ENCODE peak calls at places on chromosomes 6 and 20, in nine cellular contexts. I is hippocampal formation, C is head of caudate nucleus, O is T-helper 2 cell, W is occipital lobe, Z is SJSA1, E is Panc1, N is GM04504, V is germinal center. J is an unnamed sample.

GRCh38 chr20:64114356-64114971 is 7.1 kb upstream of the NPBWR2 start:
- DNase-seq in I (no peak), C (no peak), O (no peak), W (no peak), Z (peak), E (no peak), N (no peak), V (no peak), J (no peak)

GRCh38 chr20:919491-919916 is 3.4 kb upstream of the ANGPT4 start:
- DNase-seq in I (no peak), C (no peak), O (no peak), W (no peak), Z (no peak), E (no peak), N (no peak), V (no peak), J (no peak)

GRCh38 chr6:8275667-8276066 is 159.7 kb downstream of the SLC35B3 start:
- DNase-seq in I (no peak), C (no peak), O (no peak), W (no peak), Z (no peak), E (no peak), N (no peak), V (no peak), J (no peak)

GRCh38 chr6:152356659-152357058 is 280.5 kb downstream of the SYNE1 start:
- DNase-seq in I (no peak), C (no peak), O (no peak), W (no peak), Z (no peak), E (peak), N (no peak), V (peak), J (no peak)

GRCh38 chr6:20699402-20699801 is 165.1 kb downstream of the CDKAL1 start:
- DNase-seq in I (no peak), C (no peak), O (no peak), W (no peak), Z (no peak), E (no peak), N (no peak), V (no peak), J (no peak)

GRCh38 chr6:94636780-94637385 is 940.5 kb upstream of the MANEA start:
- DNase-seq in I (no peak), C (no peak), O (no peak), W (no peak), Z (no peak), E (peak), N (no peak), V (no peak), J (no peak)

GRCh38 chr6:21732731-21733130 is 139.2 kb downstream of the SOX4 start:
- DNase-seq in I (no peak), C (no peak), O (no peak), W (no peak), Z (no peak), E (no peak), N (no peak), V (no peak), J (no peak)

GRCh38 chr6:5866547-5867051 is 140.1 kb downstream of the NRN1 start:
- DNase-seq in I (no peak), C (no peak), O (no peak), W (no peak), Z (peak), E (peak), N (peak), V (no peak), J (no peak)

GRCh38 chr20:17896771-17897369 is 71.7 kb downstream of the SNX5 start:
- DNase-seq in I (no peak), C (no peak), O (no peak), W (no peak), Z (no peak), E (peak), N (no peak), V (no peak), J (no peak)

GRCh38 chr6:111201155-111201554 is 113.9 kb downstream of the SLC16A10 start:
- DNase-seq in I (no peak), C (no peak), O (no peak), W (no peak), Z (no peak), E (no peak), N (no peak), V (no peak), J (no peak)

GRCh38 chr6:150208606-150209352 is 65.9 kb downstream of the PPP1R14C start:
- DNase-seq in I (no peak), C (no peak), O (no peak), W (no peak), Z (no peak), E (no peak), N (no peak), V (no peak), J (no peak)

GRCh38 chr6:157613011-157613522 is 210.0 kb upstream of the SNX9 start:
- DNase-seq in I (no peak), C (no peak), O (no peak), W (no peak), Z (no peak), E (peak), N (peak), V (no peak), J (no peak)

GRCh38 chr6:79413562-79414002 is 123.6 kb downstream of the LCA5 start:
- DNase-seq in I (no peak), C (no peak), O (no peak), W (no peak), Z (no peak), E (no peak), N (no peak), V (no peak), J (no peak)

GRCh38 chr20:47929368-47930115 is 144.3 kb upstream of the SULF2 start:
- DNase-seq in I (no peak), C (no peak), O (no peak), W (no peak), Z (no peak), E (no peak), N (peak), V (no peak), J (no peak)

GRCh38 chr6:84027340-84028183 is 6.0 kb upstream of the MRAP2 start:
- DNase-seq in I (no peak), C (no peak), O (no peak), W (no peak), Z (no peak), E (no peak), N (peak), V (no peak), J (no peak)

GRCh38 chr6:101080597-101080996 is 199.5 kb upstream of the ASCC3 start:
- DNase-seq in I (no peak), C (no peak), O (no peak), W (no peak), Z (no peak), E (no peak), N (peak), V (no peak), J (no peak)

GRCh38 chr6:39184906-39185580 is 44.2 kb downstream of the KCNK5 start:
- DNase-seq in I (no peak), C (no peak), O (no peak), W (no peak), Z (no peak), E (no peak), N (no peak), V (no peak), J (no peak)

J was measured in effector memory CD4-positive, alpha-beta T cell.